ENCODE peak calls at places on chromosomes 4 and X, in five cellular contexts. U is pancreas, M is progenitor cell of endocrine pancreas, X is lower leg skin, B is fibroblast of lung. C is an unnamed sample.

GRCh38 chr4:166165829-166166420 is 292.9 kb downstream of the TLL1 start:
- DNase-seq in U (no peak), M (peak; percentile 9), X (no peak), B (peak; percentile 66), C (no peak)

GRCh38 chr4:95732061-95732460 is 107.8 kb upstream of the PDHA2 start:
- DNase-seq in U (no peak), M (no peak), X (no peak), B (peak; percentile 83), C (no peak)

GRCh38 chr4:3784469-3785291 is 18.5 kb downstream of the ADRA2C start:
- DNase-seq in U (no peak), M (no peak), X (no peak), B (no peak), C (no peak)

GRCh38 chr4:138835833-138836521 is 179.6 kb upstream of the NOCT start:
- DNase-seq in U (peak; percentile 26), M (no peak), X (no peak), B (peak; percentile 23), C (no peak)

GRCh38 chr4:38149472-38149871 is 189.3 kb downstream of the PTTG2 start:
- DNase-seq in U (no peak), M (no peak), X (no peak), B (no peak), C (no peak)

GRCh38 chr4:128354205-128354821 is 66.7 kb upstream of the PGRMC2 start:
- DNase-seq in U (peak; percentile 51), M (no peak), X (no peak), B (peak; percentile 97), C (no peak)

GRCh38 chr4:95867919-95868318 is 28.0 kb downstream of the PDHA2 start:
- DNase-seq in U (no peak), M (no peak), X (no peak), B (peak; percentile 9), C (no peak)

GRCh38 chrX:39599339-39599738 is 498.4 kb downstream of the BCOR start:
- DNase-seq in U (no peak), M (no peak), X (no peak), B (no peak), C (no peak)

GRCh38 chrX:86047174-86047991 is at the start of gene CHM:
- DNase-seq in U (no peak), M (peak; percentile 34), X (peak; percentile 90), B (peak; percentile 83), C (peak; percentile 88)

GRCh38 chr4:159048166-159048886 is 54.6 kb upstream of the RAPGEF2 start:
- DNase-seq in U (peak; percentile 75), M (peak; percentile 36), X (peak; percentile 87), B (peak; percentile 94), C (no peak)

GRCh38 chr4:28357985-28358384 is 1497.3 kb downstream of the STIM2 start:
- DNase-seq in U (no peak), M (no peak), X (no peak), B (no peak), C (no peak)

GRCh38 chr4:111988514-111988913 is 156.7 kb upstream of the FAM241A start:
- DNase-seq in U (no peak), M (no peak), X (no peak), B (no peak), C (no peak)

GRCh38 chr4:98290511-98290910 is 29.3 kb downstream of the RAP1GDS1 start:
- DNase-seq in U (no peak), M (no peak), X (no peak), B (peak; percentile 76), C (no peak)

GRCh38 chrX:16946361-16946964 is at the start of gene REPS2:
- DNase-seq in U (peak; percentile 92), M (peak; percentile 89), X (peak; percentile 94), B (peak; percentile 64), C (peak; percentile 88)

GRCh38 chrX:17377047-17377692 is 2.2 kb downstream of the NHS start:
- DNase-seq in U (no peak), M (peak; percentile 33), X (no peak), B (peak; percentile 68), C (no peak)

GRCh38 chr4:139028191-139028661 is 12.6 kb downstream of the NOCT start:
- DNase-seq in U (peak; percentile 88), M (no peak), X (no peak), B (no peak), C (no peak)

GRCh38 chr4:44927361-44928061 is 201.2 kb upstream of the GNPDA2 start:
- DNase-seq in U (no peak), M (no peak), X (no peak), B (peak; percentile 2), C (no peak)

GRCh38 chr4:155954118-155954503 is 445 bp upstream of the CTSO start:
- DNase-seq in U (no peak), M (no peak), X (no peak), B (no peak), C (no peak)

GRCh38 chrX:132648870-132649269 is 160.0 kb upstream of the MBNL3 start:
- DNase-seq in U (no peak), M (no peak), X (no peak), B (peak; percentile 22), C (no peak)

GRCh38 chr4:67483868-67484602 is 61.3 kb downstream of the CENPC start:
- DNase-seq in U (no peak), M (no peak), X (no peak), B (peak; percentile 69), C (no peak)

GRCh38 chrX:108028854-108029253 is 16.0 kb upstream of the VSIG1 start:
- DNase-seq in U (no peak), M (no peak), X (no peak), B (no peak), C (no peak)

DNA sequence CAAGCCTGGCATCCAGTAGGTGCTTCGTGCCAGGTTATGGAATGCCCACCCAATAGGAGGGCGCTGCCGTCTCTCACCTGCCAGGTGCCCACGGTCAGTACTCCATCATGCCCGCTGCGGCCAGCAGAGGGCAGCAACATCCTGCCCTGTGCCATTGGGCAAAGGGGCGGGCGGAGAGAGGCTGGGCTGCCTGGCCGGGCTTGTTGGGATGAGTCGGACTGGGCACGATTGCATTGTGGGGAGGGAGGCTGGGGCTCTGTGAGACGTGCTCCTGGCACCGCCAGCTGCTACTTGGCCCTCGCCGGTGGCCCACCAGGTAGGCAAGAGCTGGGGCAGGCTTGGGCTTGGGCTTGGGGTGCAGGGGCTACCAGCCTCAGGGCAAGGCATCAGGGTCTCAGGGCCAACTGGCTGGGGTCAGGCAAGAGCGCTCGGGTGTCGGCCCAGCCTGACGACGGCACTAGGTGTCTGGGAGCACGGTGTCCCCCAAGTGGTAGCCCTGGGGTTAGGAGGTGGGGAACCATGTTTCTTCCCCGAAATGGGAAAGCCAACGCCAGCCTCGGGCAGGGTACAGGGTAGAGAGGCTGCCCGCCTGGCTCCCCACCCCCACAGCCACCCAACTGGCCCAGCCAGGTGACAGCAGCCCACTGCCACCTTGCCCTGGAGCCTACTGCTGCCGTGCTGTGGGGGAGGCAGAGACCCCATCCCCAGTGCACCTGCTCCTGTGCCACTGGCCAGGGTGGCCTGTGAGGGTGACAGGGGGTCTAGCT is at the start of gene PLXNB3:
- DNase-seq in U (peak; percentile 89), M (peak; percentile 57), X (peak; percentile 93), B (peak; percentile 55), C (no peak)
- TF ChIP-seq CTCF in U (peak; percentile 82), M (peak; percentile 74), X (peak; percentile 62), B (peak; percentile 65), C (peak; percentile 80)

DNA sequence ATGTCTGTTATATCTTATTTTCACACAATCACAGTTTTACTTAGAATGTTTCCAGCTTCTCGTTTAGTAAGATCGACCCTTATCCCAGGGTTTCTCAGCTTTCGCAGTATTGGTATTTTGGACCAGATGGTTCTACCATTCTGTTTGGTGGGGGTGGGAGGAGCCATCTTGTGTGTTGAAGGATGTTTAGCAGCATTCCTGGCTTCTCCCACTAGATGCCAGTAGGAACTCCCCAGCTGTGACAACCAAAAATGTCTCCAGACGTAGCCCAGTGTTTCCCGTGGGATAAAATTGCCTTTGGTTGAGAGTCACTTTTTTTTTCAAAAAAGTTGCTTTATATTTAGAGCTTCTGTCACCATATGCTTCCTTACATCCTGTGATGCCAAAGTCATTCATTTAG is 90.9 kb upstream of the TLR2 start:
- DNase-seq in U (no peak), M (no peak), X (no peak), B (no peak), C (no peak)
- TF ChIP-seq CTCF in U (no peak), M (no peak), X (no peak), B (no peak), C (no peak)

DNA sequence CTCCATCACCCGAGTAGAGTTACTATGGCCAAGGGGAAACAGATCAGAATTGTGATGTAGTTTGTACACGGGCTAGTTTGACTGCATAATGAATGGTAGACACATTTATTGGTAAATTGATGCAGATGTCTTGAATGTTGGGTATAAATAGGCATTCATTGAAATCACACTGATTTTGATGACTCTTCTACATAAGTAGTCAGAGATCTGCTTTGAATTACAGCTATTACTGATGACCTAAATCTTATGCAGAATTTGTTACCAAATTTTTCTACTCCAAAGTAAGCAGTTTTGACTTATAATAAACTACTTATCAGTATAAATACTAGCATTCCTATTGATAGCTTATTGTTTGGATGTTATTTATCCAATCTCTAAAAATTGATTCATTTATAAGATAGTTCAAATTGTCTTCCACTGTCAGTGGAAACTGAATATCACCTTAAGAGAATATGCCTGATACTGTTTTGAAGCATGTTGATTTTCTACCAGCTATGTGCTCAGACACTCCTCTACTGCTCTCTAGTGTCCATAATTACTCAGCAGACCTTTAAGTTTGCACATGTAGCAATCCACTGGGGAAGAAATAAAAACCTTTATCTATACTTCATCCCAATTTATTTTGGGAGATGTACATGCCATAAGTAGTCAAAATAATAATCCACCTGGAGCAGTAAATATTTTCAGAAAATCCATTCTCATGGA is 120.3 kb downstream of the RASL11B start:
- DNase-seq in U (no peak), M (no peak), X (no peak), B (peak; percentile 46), C (no peak)
- TF ChIP-seq CTCF in U (no peak), M (peak; percentile 88), X (no peak), B (peak; percentile 79), C (peak; percentile 82)

GRCh38 chrX:327660-328126 is 9.1 kb upstream of the GTPBP6 start:
- DNase-seq in U (peak; percentile 28), M (no peak), X (no peak), B (no peak), C (no peak)

GRCh38 chrX:320126-320783 is 1.7 kb upstream of the GTPBP6 start:
- DNase-seq in U (peak; percentile 68), M (no peak), X (peak; percentile 89), B (peak; percentile 24), C (no peak)

GRCh38 chrX:319579-320125 is 1.1 kb upstream of the GTPBP6 start:
- DNase-seq in U (peak; percentile 72), M (no peak), X (peak; percentile 91), B (no peak), C (no peak)

GRCh38 chrX:318739-319578 is at the start of gene GTPBP6:
- DNase-seq in U (peak; percentile 100), M (peak; percentile 98), X (peak; percentile 100), B (peak; percentile 99), C (peak; percentile 100)

DNA sequence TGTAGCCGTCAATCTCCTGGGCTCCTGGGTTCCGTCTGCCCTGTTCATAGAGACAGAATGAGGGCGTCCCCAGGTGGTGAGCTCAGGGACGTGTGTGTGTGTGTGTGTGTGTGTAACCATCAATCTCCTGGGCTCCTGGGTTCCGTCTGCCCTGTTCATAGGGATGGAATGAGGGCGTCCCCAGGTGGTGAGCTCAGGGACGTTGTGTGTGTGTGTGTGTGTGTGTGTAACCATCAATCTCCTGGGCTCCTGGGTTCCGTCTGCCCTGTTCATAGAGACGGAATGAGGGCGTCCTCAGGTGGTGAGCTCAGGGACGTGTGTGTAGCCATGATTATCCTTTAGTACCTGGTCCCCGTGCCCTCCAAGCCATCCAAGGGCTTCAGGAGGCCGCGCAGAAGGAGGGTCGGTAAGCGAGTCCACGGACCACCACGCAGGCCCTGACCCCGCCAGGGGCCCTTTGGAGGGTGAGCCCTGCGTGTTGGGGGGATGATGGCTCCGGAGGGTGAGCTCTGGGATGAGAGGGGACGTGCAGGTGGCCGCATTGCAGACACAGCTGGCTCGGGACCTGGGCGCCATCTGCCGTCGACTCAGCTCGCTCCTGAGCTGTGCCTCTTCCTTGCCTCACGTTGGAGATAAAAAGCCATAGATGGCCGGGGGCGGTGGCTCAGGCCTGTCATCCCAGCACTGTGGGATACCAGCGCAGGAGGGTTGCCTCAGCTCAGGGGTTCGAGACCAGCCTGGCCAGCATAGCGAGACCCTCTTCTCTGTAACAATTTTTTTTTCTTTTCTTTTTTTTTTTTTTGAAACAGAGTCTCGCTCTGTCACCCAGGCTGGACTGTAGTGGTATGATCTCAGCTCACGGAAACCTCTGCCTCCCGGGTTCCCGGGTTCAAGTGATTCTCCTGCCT is 5.4 kb upstream of the GTPBP6 start:
- DNase-seq in U (peak; percentile 85), M (no peak), X (no peak), B (peak; percentile 81), C (no peak)
- TF ChIP-seq CTCF in U (no peak), M (no peak), X (no peak), B (no peak), C (peak; percentile 48)